ENCODE peak calls at places on chromosomes 1 and 21, in four cellular contexts. U, Q, I and T are unnamed samples.

GRCh38 chr1:24294228-24294672 is 24.9 kb upstream of the GRHL3 start:
- DNase-seq in U (no peak), Q (no peak), I (no peak), T (no peak)

GRCh38 chr1:229388876-229389580 is 44.9 kb downstream of the ACTA1 start:
- DNase-seq in U (no peak), Q (no peak), I (no peak), T (no peak)

GRCh38 chr1:213163278-213163711 is 112.3 kb downstream of the RPS6KC1 start:
- DNase-seq in U (no peak), Q (no peak), I (no peak), T (no peak)

GRCh38 chr1:167797005-167797404 is 75.2 kb downstream of the MPZL1 start:
- DNase-seq in U (peak), Q (no peak), I (no peak), T (no peak)

GRCh38 chr1:227892930-227893695 is 54.6 kb downstream of the WNT9A start:
- DNase-seq in U (no peak), Q (no peak), I (no peak), T (no peak)

GRCh38 chr1:76268341-76268740 is 193.8 kb downstream of the ST6GALNAC3 start:
- DNase-seq in U (no peak), Q (no peak), I (no peak), T (no peak)

GRCh38 chr1:113226118-113226517 is 153.1 kb downstream of the LRIG2 start:
- DNase-seq in U (no peak), Q (no peak), I (no peak), T (peak)

GRCh38 chr21:42445311-42445710 is 41.6 kb downstream of the UBASH3A start:
- DNase-seq in U (no peak), Q (no peak), I (no peak), T (no peak)

GRCh38 chr1:27496604-27497155 is 6.7 kb upstream of the WASF2 start:
- DNase-seq in U (peak), Q (no peak), I (no peak), T (no peak)

GRCh38 chr1:181554465-181554864 is 71.1 kb downstream of the CACNA1E start:
- DNase-seq in U (no peak), Q (no peak), I (no peak), T (no peak)

GRCh38 chr1:60974524-60974923 is 107.8 kb upstream of the NFIA start:
- DNase-seq in U (no peak), Q (no peak), I (no peak), T (no peak)

GRCh38 chr1:226656601-226657277 is 82.3 kb downstream of the ITPKB start:
- DNase-seq in U (no peak), Q (no peak), I (no peak), T (no peak)

GRCh38 chr21:36441715-36442114 is 38.2 kb downstream of the CLDN14 start:
- DNase-seq in U (no peak), Q (no peak), I (no peak), T (no peak)

GRCh38 chr21:10575311-10575667 is 53.9 kb downstream of the TPTE start:
- DNase-seq in U (no peak), Q (no peak), I (no peak), T (no peak)

GRCh38 chr1:205317311-205317917 is 4.1 kb downstream of the NUAK2 start:
- DNase-seq in U (no peak), Q (no peak), I (no peak), T (no peak)

GRCh38 chr1:94036721-94037120 is 84.2 kb downstream of the ABCA4 start:
- DNase-seq in U (no peak), Q (no peak), I (no peak), T (no peak)

GRCh38 chr1:209875510-209875909 is 47.7 kb downstream of the UTP25 start:
- DNase-seq in U (peak), Q (peak), I (no peak), T (no peak)

GRCh38 chr1:97123717-97124446 is 402.3 kb downstream of the PTBP2 start:
- DNase-seq in U (no peak), Q (no peak), I (no peak), T (no peak)

GRCh38 chr1:87717167-87717670 is 388.5 kb downstream of the LMO4 start:
- DNase-seq in U (no peak), Q (no peak), I (no peak), T (no peak)

GRCh38 chr1:223741861-223742260 is 29.5 kb downstream of the CAPN2 start:
- DNase-seq in U (no peak), Q (no peak), I (no peak), T (no peak)

GRCh38 chr1:20261095-20261494 is 29.6 kb upstream of the VWA5B1 start:
- DNase-seq in U (no peak), Q (no peak), I (no peak), T (no peak)

GRCh38 chr1:118254001-118254400 is 69.0 kb upstream of the SPAG17 start:
- DNase-seq in U (no peak), Q (no peak), I (no peak), T (no peak)

GRCh38 chr1:180173451-180173850 is 18.8 kb downstream of the QSOX1 start:
- DNase-seq in U (no peak), Q (no peak), I (no peak), T (no peak)

GRCh38 chr21:45634511-45635183 is 8.9 kb upstream of the PCBP3 start:
- DNase-seq in U (no peak), Q (no peak), I (no peak), T (no peak)
- TF ChIP-seq ATF3 in U (no peak), Q (no peak), I (no peak), T (no peak)

DNA sequence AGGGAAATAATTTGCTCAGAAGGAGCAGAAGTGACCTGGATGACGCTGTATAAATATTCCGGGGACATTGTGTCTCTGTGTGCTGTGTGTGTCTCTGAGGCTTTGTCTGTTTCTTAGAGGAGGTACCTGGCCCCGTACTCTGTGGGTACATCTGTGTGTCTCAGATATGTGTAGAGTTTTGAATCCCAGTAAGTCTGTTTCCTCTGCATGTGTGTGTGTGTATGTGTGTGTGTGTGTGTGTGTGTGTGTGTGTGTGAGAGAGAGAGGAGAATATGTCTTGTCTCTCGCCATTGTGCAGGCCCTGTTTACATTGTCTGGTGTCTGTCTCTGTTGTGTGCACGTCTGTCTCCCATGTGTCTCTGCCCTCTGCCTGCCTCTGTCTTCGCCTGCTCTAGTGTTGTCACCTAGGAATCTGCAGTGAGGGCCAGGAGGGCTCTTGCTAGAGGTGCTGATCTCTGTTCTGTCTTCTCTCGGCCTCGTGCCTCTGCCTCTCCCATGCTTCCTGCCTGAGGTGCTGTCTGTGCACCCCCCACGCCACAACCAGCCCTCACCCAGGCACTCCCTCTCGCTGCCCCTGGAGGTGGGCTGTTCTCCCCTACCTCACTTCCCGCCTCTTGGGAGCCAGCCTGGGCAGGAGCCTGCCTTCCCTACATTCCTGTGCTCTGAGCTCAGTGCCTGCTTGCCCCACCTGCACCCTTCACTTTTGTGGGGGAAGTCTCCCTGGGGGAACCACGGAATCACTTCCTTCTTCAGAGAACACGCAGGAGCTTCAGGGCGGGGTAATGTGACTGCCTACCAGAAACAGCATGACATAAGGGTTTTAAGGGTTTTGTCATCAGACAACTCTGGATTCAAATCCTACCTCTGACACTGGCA is 5.9 kb downstream of the MAP7D1 start:
- DNase-seq in U (no peak), Q (no peak), I (no peak), T (no peak)
- TF ChIP-seq ATF3 in U (no peak), Q (no peak), I (peak), T (no peak)

DNA sequence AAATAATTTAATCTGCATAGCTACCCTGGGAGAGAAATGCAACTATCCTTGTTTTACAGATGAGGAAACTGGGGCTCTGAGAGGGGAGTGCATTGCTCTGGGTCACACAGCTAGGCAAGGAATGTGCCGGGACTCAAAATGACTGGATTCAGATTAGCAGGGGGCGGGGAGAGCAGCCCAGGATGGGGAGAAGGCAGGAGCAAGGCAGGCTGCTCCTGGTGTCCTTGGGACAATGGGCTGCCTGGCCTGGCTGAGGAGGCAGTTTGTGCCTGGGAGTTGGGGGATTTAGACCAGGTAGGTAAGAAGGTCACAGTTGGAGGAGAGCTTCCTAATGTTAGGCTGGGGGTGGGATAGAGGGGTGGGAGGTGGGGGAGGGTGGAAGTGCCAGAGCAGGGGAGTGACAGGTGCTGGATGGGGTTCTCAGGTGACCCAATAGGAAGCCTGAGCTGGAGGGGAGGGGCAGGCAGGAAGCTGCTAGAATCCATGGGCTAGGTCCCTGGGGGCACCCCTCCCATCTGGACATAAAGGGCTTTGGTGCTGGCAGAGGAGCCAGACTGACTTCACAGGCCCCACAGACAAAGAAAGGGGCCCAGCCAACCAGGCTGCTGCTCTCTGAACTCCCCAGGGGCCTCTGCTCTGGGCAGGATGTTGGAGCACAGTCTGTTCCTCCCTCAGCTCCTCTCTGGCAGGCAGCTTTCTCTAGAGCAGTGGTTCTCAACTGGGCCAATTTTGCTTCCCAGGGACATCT is 29.0 kb downstream of the TRIM62 start:
- DNase-seq in U (peak), Q (no peak), I (no peak), T (no peak)
- TF ChIP-seq ATF3 in U (no peak), Q (no peak), I (no peak), T (no peak)

GRCh38 chr1:67459068-67459467 is 28.9 kb upstream of the SERBP1 start:
- DNase-seq in U (peak), Q (no peak), I (no peak), T (no peak)
- TF ChIP-seq ATF3 in U (no peak), Q (no peak), I (no peak), T (no peak)

GRCh38 chr1:66434096-66434495 is 99.9 kb upstream of the SGIP1 start:
- DNase-seq in U (no peak), Q (no peak), I (no peak), T (no peak)
- TF ChIP-seq ATF3 in U (no peak), Q (no peak), I (no peak), T (no peak)

GRCh38 chr1:115748396-115749130 is 20.0 kb downstream of the CASQ2 start:
- DNase-seq in U (no peak), Q (peak), I (no peak), T (no peak)
- TF ChIP-seq ATF3 in U (no peak), Q (no peak), I (no peak), T (no peak)

GRCh38 chr1:90820727-90821126 is 103.6 kb upstream of the BARHL2 start:
- DNase-seq in U (no peak), Q (no peak), I (no peak), T (no peak)

GRCh38 chr1:90821152-90821792 is 104.2 kb upstream of the BARHL2 start:
- DNase-seq in U (no peak), Q (no peak), I (no peak), T (no peak)

GRCh38 chr1:90821793-90822359 is 104.8 kb upstream of the BARHL2 start:
- DNase-seq in U (no peak), Q (no peak), I (no peak), T (no peak)

DNA sequence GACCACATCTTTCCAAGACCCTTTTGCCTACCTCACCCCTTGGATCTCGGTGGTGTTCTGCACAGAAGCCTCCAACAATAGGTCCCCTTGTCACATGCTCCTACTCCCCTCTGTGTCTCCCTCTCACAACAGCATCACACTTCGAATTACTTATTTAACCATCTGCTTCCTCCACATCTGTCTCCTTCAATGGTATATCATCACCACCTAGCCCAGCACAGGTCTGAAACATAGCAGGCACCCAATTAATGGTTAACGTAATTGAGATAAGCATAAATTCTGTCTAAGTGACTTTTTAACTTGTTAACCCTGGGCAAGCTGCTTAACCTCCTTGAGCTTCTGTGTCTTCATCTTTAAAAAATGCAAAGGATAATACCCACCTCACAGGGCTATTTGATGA is 100.3 kb upstream of the BARHL2 start:
- DNase-seq in U (no peak), Q (no peak), I (no peak), T (no peak)
- TF ChIP-seq ATF3 in U (no peak), Q (no peak), I (no peak), T (no peak)